ENCODE peak calls at places on chromosomes 12 and 14, in five cellular contexts. A, V, N, R and I are unnamed samples.

GRCh38 chr12:57621497-57622292 is 10.5 kb downstream of the ARHGEF25 start:
- DNase-seq in A (no peak), V (peak; percentile 62), N (peak; percentile 15), R (peak; percentile 64), I (no peak)

GRCh38 chr12:121466800-121467637 is 67.1 kb downstream of the RNF34 start:
- DNase-seq in A (peak; percentile 89), V (peak; percentile 94), N (peak; percentile 69), R (peak; percentile 88), I (peak; percentile 53)

GRCh38 chr14:102891556-102891955 is 30.9 kb upstream of the AMN start:
- DNase-seq in A (no peak), V (no peak), N (no peak), R (no peak), I (no peak)

GRCh38 chr12:113875681-113876080 is 90.4 kb downstream of the RBM19 start:
- DNase-seq in A (no peak), V (no peak), N (no peak), R (no peak), I (no peak)

GRCh38 chr14:69711065-69711464 is 55.9 kb upstream of the SRSF5 start:
- DNase-seq in A (no peak), V (no peak), N (no peak), R (no peak), I (no peak)

GRCh38 chr14:55699131-55700057 is 119.4 kb downstream of the KTN1 start:
- DNase-seq in A (no peak), V (no peak), N (no peak), R (peak; percentile 92), I (no peak)

GRCh38 chr14:64645220-64645891 is 58.9 kb upstream of the PLEKHG3 start:
- DNase-seq in A (no peak), V (no peak), N (no peak), R (peak; percentile 94), I (no peak)

GRCh38 chr14:100603341-100604125 is 16.3 kb upstream of the BEGAIN start:
- DNase-seq in A (peak; percentile 55), V (no peak), N (no peak), R (no peak), I (no peak)

GRCh38 chr12:46174061-46174662 is 94.7 kb downstream of the SLC38A1 start:
- DNase-seq in A (no peak), V (no peak), N (no peak), R (no peak), I (no peak)

GRCh38 chr12:116922194-116922897 is 11.6 kb downstream of the FBXW8 start:
- DNase-seq in A (no peak), V (no peak), N (no peak), R (no peak), I (no peak)
- TF ChIP-seq POLR2A in A (no peak), V (no peak), N (no peak), R (no peak), I (no peak)

DNA sequence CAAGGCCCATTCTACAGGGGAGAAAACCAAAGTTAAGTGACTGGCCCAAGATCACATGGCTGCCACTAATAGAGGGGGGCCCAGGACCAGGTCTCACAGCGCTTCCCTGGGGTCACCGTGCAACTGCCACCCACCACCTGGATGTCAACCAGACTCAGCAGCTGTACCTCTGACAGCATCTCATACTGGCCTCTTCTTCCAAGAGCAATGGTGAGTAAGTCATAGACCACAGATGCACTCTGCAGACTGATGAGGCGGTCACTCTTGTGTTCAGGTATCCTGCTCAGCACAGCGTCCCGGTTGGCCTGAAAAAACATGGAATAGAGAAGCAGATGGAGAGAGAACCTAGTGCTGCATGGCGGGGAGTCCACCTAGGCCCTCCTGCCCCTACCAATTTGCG is 139.9 kb downstream of the TTC7B start:
- DNase-seq in A (no peak), V (no peak), N (no peak), R (no peak), I (no peak)
- H3K27ac ChIP-seq in A (no peak overlapping the region), V (no peak overlapping the region), N (no peak overlapping the region), R (no peak overlapping the region), I (peak overlapping the region; percentile 16)

GRCh38 chr12:56571131-56571530 is 49.5 kb downstream of the RBMS2 start:
- DNase-seq in A (no peak), V (no peak), N (no peak), R (no peak), I (no peak)

GRCh38 chr12:56565510-56566101 is 44.0 kb downstream of the RBMS2 start:
- DNase-seq in A (peak; percentile 88), V (peak; percentile 55), N (no peak), R (peak; percentile 73), I (no peak)
- TF ChIP-seq POLR2A in A (no peak), V (no peak), N (no peak), R (no peak), I (peak; percentile 9)

DNA sequence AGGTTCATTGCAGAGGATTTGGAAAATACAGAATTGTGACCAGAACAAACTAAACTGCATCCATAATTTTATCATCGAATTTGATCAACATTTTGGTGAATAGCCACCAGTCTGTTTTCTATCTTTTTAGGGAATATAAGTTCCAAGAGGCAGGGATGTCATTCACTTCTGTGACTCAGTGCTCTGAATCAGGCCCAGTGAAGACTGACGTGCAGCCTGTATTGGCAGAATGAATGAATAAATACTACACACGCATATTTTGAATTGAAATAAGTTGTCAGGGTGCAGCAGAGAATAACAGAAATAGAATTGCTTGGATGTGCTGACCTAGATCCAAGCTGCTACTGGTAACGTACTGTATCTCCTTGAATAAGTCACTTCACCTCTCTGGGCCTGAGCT is 1.3 kb upstream of the EMP1 start:
- DNase-seq in A (no peak), V (no peak), N (no peak), R (no peak), I (no peak)
- H3K27ac ChIP-seq in A (peak overlapping the region; percentile 97), V (peak overlapping the region; percentile 92), N (no peak overlapping the region), R (peak overlapping the region; percentile 72), I (peak overlapping the region; percentile 92)